ENCODE peak calls at places on chromosomes 1 and 21, in ten cellular contexts. One of them, this sample, is unnamed.

GRCh38 chr1:235648954-235649721 is 446 bp downstream of the GNG4 start:
- DNase-seq in stimulated activated CD4-positive, alpha-beta T cell treated with anti-CD3 and anti-CD28 coated beads, Interleukin-1b, Interleukin-23, amount 100 ng/mL, for 48 hours: peak; percentile 59
- DNase-seq in heart right ventricle: peak; percentile 46
- DNase-seq in NCI-H345: peak; percentile 34
- DNase-seq in progenitor cell of endocrine pancreas: peak; percentile 62
- DNase-seq in fibroblast of pulmonary artery: peak; percentile 63
- DNase-seq in NCI-H774: peak; percentile 64
- DNase-seq in activated T-helper 1 cell treated with anti-CD3 and anti-CD28 coated beads, Interleukin-12 subunit alpha, Interleukin-12 subunit beta, Interleukin-2, Interleukin-4 antibody, amounts not matched to agents 30 ng/mL and 10 ng/mL and 1 ng/mL, durations not matched to agents 14 hours and 24 hours and 36 hours: peak; percentile 57
- DNase-seq in adrenal gland: peak; percentile 67
- DNase-seq in brain pericyte: no peak
- DNase-seq in this sample: peak; percentile 79

GRCh38 chr1:87242445-87243185 is 86.1 kb upstream of the LMO4 start:
- DNase-seq in stimulated activated CD4-positive, alpha-beta T cell treated with anti-CD3 and anti-CD28 coated beads, Interleukin-1b, Interleukin-23, amount 100 ng/mL, for 48 hours: no peak
- DNase-seq in heart right ventricle: no peak
- DNase-seq in NCI-H345: no peak
- DNase-seq in progenitor cell of endocrine pancreas: no peak
- DNase-seq in fibroblast of pulmonary artery: no peak
- DNase-seq in NCI-H774: no peak
- DNase-seq in activated T-helper 1 cell treated with anti-CD3 and anti-CD28 coated beads, Interleukin-12 subunit alpha, Interleukin-12 subunit beta, Interleukin-2, Interleukin-4 antibody, amounts not matched to agents 30 ng/mL and 10 ng/mL and 1 ng/mL, durations not matched to agents 14 hours and 24 hours and 36 hours: no peak
- DNase-seq in adrenal gland: no peak
- DNase-seq in brain pericyte: no peak
- DNase-seq in this sample: no peak

GRCh38 chr1:173422456-173422976 is 54.6 kb upstream of the PRDX6 start:
- DNase-seq in stimulated activated CD4-positive, alpha-beta T cell treated with anti-CD3 and anti-CD28 coated beads, Interleukin-1b, Interleukin-23, amount 100 ng/mL, for 48 hours: no peak
- DNase-seq in heart right ventricle: peak; percentile 16
- DNase-seq in NCI-H345: no peak
- DNase-seq in progenitor cell of endocrine pancreas: no peak
- DNase-seq in fibroblast of pulmonary artery: no peak
- DNase-seq in NCI-H774: no peak
- DNase-seq in activated T-helper 1 cell treated with anti-CD3 and anti-CD28 coated beads, Interleukin-12 subunit alpha, Interleukin-12 subunit beta, Interleukin-2, Interleukin-4 antibody, amounts not matched to agents 30 ng/mL and 10 ng/mL and 1 ng/mL, durations not matched to agents 14 hours and 24 hours and 36 hours: no peak
- DNase-seq in adrenal gland: no peak
- DNase-seq in brain pericyte: no peak
- DNase-seq in this sample: no peak

GRCh38 chr21:41772351-41773080 is 5.7 kb upstream of the RIPK4 start:
- DNase-seq in stimulated activated CD4-positive, alpha-beta T cell treated with anti-CD3 and anti-CD28 coated beads, Interleukin-1b, Interleukin-23, amount 100 ng/mL, for 48 hours: no peak
- DNase-seq in heart right ventricle: no peak
- DNase-seq in NCI-H345: no peak
- DNase-seq in progenitor cell of endocrine pancreas: no peak
- DNase-seq in fibroblast of pulmonary artery: no peak
- DNase-seq in NCI-H774: no peak
- DNase-seq in activated T-helper 1 cell treated with anti-CD3 and anti-CD28 coated beads, Interleukin-12 subunit alpha, Interleukin-12 subunit beta, Interleukin-2, Interleukin-4 antibody, amounts not matched to agents 30 ng/mL and 10 ng/mL and 1 ng/mL, durations not matched to agents 14 hours and 24 hours and 36 hours: no peak
- DNase-seq in adrenal gland: no peak
- DNase-seq in brain pericyte: no peak
- DNase-seq in this sample: no peak

GRCh38 chr1:61094677-61095076 is 12.3 kb downstream of the NFIA start:
- DNase-seq in stimulated activated CD4-positive, alpha-beta T cell treated with anti-CD3 and anti-CD28 coated beads, Interleukin-1b, Interleukin-23, amount 100 ng/mL, for 48 hours: no peak
- DNase-seq in heart right ventricle: no peak
- DNase-seq in NCI-H345: no peak
- DNase-seq in progenitor cell of endocrine pancreas: no peak
- DNase-seq in fibroblast of pulmonary artery: no peak
- DNase-seq in NCI-H774: no peak
- DNase-seq in activated T-helper 1 cell treated with anti-CD3 and anti-CD28 coated beads, Interleukin-12 subunit alpha, Interleukin-12 subunit beta, Interleukin-2, Interleukin-4 antibody, amounts not matched to agents 30 ng/mL and 10 ng/mL and 1 ng/mL, durations not matched to agents 14 hours and 24 hours and 36 hours: no peak
- DNase-seq in adrenal gland: no peak
- DNase-seq in brain pericyte: no peak
- DNase-seq in this sample: no peak

GRCh38 chr1:55669308-55669707 is 454.1 kb upstream of the USP24 start:
- DNase-seq in stimulated activated CD4-positive, alpha-beta T cell treated with anti-CD3 and anti-CD28 coated beads, Interleukin-1b, Interleukin-23, amount 100 ng/mL, for 48 hours: no peak
- DNase-seq in heart right ventricle: peak; percentile 23
- DNase-seq in NCI-H345: no peak
- DNase-seq in progenitor cell of endocrine pancreas: no peak
- DNase-seq in fibroblast of pulmonary artery: peak; percentile 81
- DNase-seq in NCI-H774: no peak
- DNase-seq in activated T-helper 1 cell treated with anti-CD3 and anti-CD28 coated beads, Interleukin-12 subunit alpha, Interleukin-12 subunit beta, Interleukin-2, Interleukin-4 antibody, amounts not matched to agents 30 ng/mL and 10 ng/mL and 1 ng/mL, durations not matched to agents 14 hours and 24 hours and 36 hours: no peak
- DNase-seq in adrenal gland: no peak
- DNase-seq in brain pericyte: no peak
- DNase-seq in this sample: no peak

GRCh38 chr1:10196991-10197390 is 13.4 kb upstream of the KIF1B start:
- DNase-seq in stimulated activated CD4-positive, alpha-beta T cell treated with anti-CD3 and anti-CD28 coated beads, Interleukin-1b, Interleukin-23, amount 100 ng/mL, for 48 hours: no peak
- DNase-seq in heart right ventricle: no peak
- DNase-seq in NCI-H345: no peak
- DNase-seq in progenitor cell of endocrine pancreas: no peak
- DNase-seq in fibroblast of pulmonary artery: peak; percentile 77
- DNase-seq in NCI-H774: no peak
- DNase-seq in activated T-helper 1 cell treated with anti-CD3 and anti-CD28 coated beads, Interleukin-12 subunit alpha, Interleukin-12 subunit beta, Interleukin-2, Interleukin-4 antibody, amounts not matched to agents 30 ng/mL and 10 ng/mL and 1 ng/mL, durations not matched to agents 14 hours and 24 hours and 36 hours: no peak
- DNase-seq in adrenal gland: peak; percentile 36
- DNase-seq in brain pericyte: no peak
- DNase-seq in this sample: no peak

GRCh38 chr1:213277036-213277435 is 226.0 kb downstream of the RPS6KC1 start:
- DNase-seq in stimulated activated CD4-positive, alpha-beta T cell treated with anti-CD3 and anti-CD28 coated beads, Interleukin-1b, Interleukin-23, amount 100 ng/mL, for 48 hours: no peak
- DNase-seq in heart right ventricle: no peak
- DNase-seq in NCI-H345: no peak
- DNase-seq in progenitor cell of endocrine pancreas: no peak
- DNase-seq in fibroblast of pulmonary artery: no peak
- DNase-seq in NCI-H774: no peak
- DNase-seq in activated T-helper 1 cell treated with anti-CD3 and anti-CD28 coated beads, Interleukin-12 subunit alpha, Interleukin-12 subunit beta, Interleukin-2, Interleukin-4 antibody, amounts not matched to agents 30 ng/mL and 10 ng/mL and 1 ng/mL, durations not matched to agents 14 hours and 24 hours and 36 hours: no peak
- DNase-seq in adrenal gland: peak; percentile 33
- DNase-seq in brain pericyte: no peak
- DNase-seq in this sample: no peak

GRCh38 chr1:231387770-231388669 is 34.1 kb downstream of the EGLN1 start:
- DNase-seq in stimulated activated CD4-positive, alpha-beta T cell treated with anti-CD3 and anti-CD28 coated beads, Interleukin-1b, Interleukin-23, amount 100 ng/mL, for 48 hours: no peak
- DNase-seq in heart right ventricle: no peak
- DNase-seq in NCI-H345: no peak
- DNase-seq in progenitor cell of endocrine pancreas: no peak
- DNase-seq in fibroblast of pulmonary artery: no peak
- DNase-seq in NCI-H774: no peak
- DNase-seq in activated T-helper 1 cell treated with anti-CD3 and anti-CD28 coated beads, Interleukin-12 subunit alpha, Interleukin-12 subunit beta, Interleukin-2, Interleukin-4 antibody, amounts not matched to agents 30 ng/mL and 10 ng/mL and 1 ng/mL, durations not matched to agents 14 hours and 24 hours and 36 hours: no peak
- DNase-seq in adrenal gland: no peak
- DNase-seq in brain pericyte: no peak
- DNase-seq in this sample: no peak

GRCh38 chr1:235513495-235514366 is 9.5 kb upstream of the B3GALNT2 start:
- DNase-seq in stimulated activated CD4-positive, alpha-beta T cell treated with anti-CD3 and anti-CD28 coated beads, Interleukin-1b, Interleukin-23, amount 100 ng/mL, for 48 hours: no peak
- DNase-seq in heart right ventricle: peak; percentile 62
- DNase-seq in NCI-H345: peak; percentile 67
- DNase-seq in progenitor cell of endocrine pancreas: peak; percentile 24
- DNase-seq in fibroblast of pulmonary artery: peak; percentile 88
- DNase-seq in NCI-H774: peak; percentile 55
- DNase-seq in activated T-helper 1 cell treated with anti-CD3 and anti-CD28 coated beads, Interleukin-12 subunit alpha, Interleukin-12 subunit beta, Interleukin-2, Interleukin-4 antibody, amounts not matched to agents 30 ng/mL and 10 ng/mL and 1 ng/mL, durations not matched to agents 14 hours and 24 hours and 36 hours: no peak
- DNase-seq in adrenal gland: peak; percentile 47
- DNase-seq in brain pericyte: peak; percentile 13
- DNase-seq in this sample: no peak

GRCh38 chr1:92310185-92310597 is 11.3 kb downstream of the RPAP2 start:
- DNase-seq in stimulated activated CD4-positive, alpha-beta T cell treated with anti-CD3 and anti-CD28 coated beads, Interleukin-1b, Interleukin-23, amount 100 ng/mL, for 48 hours: no peak
- DNase-seq in heart right ventricle: no peak
- DNase-seq in NCI-H345: peak; percentile 25
- DNase-seq in progenitor cell of endocrine pancreas: no peak
- DNase-seq in fibroblast of pulmonary artery: peak; percentile 60
- DNase-seq in NCI-H774: no peak
- DNase-seq in activated T-helper 1 cell treated with anti-CD3 and anti-CD28 coated beads, Interleukin-12 subunit alpha, Interleukin-12 subunit beta, Interleukin-2, Interleukin-4 antibody, amounts not matched to agents 30 ng/mL and 10 ng/mL and 1 ng/mL, durations not matched to agents 14 hours and 24 hours and 36 hours: no peak
- DNase-seq in adrenal gland: no peak
- DNase-seq in brain pericyte: no peak
- DNase-seq in this sample: no peak

GRCh38 chr1:228405200-228405978 is 1.2 kb downstream of the TRIM11 start:
- DNase-seq in stimulated activated CD4-positive, alpha-beta T cell treated with anti-CD3 and anti-CD28 coated beads, Interleukin-1b, Interleukin-23, amount 100 ng/mL, for 48 hours: no peak
- DNase-seq in heart right ventricle: no peak
- DNase-seq in NCI-H345: no peak
- DNase-seq in progenitor cell of endocrine pancreas: no peak
- DNase-seq in fibroblast of pulmonary artery: no peak
- DNase-seq in NCI-H774: no peak
- DNase-seq in activated T-helper 1 cell treated with anti-CD3 and anti-CD28 coated beads, Interleukin-12 subunit alpha, Interleukin-12 subunit beta, Interleukin-2, Interleukin-4 antibody, amounts not matched to agents 30 ng/mL and 10 ng/mL and 1 ng/mL, durations not matched to agents 14 hours and 24 hours and 36 hours: no peak
- DNase-seq in adrenal gland: no peak
- DNase-seq in brain pericyte: no peak
- DNase-seq in this sample: peak; percentile 28

This sample was measured in H9.